ENCODE peak calls at places on chromosomes 7 and 10, in five cellular contexts. S is PC-3, T is pancreas, F is left ventricle myocardium inferior, P is hepatocyte. C is an unnamed sample.

GRCh38 chr7:27890205-27890849 is 150.4 kb downstream of the TAX1BP1 start:
- DNase-seq in S (no peak), T (no peak), F (no peak), P (no peak), C (no peak)

GRCh38 chr7:130486114-130486962 is 5.5 kb upstream of the MEST start:
- DNase-seq in S (peak), T (peak), F (peak), P (peak), C (peak)

GRCh38 chr10:37495415-37495814 is 362.0 kb downstream of the ZNF248 start:
- DNase-seq in S (peak), T (no peak), F (no peak), P (no peak), C (no peak)

GRCh38 chr10:131094406-131095108 is 217.0 kb downstream of the TCERG1L start:
- DNase-seq in S (peak), T (no peak), F (no peak), P (peak), C (no peak)

GRCh38 chr7:156069897-156070296 is 257.6 kb upstream of the SHH start:
- DNase-seq in S (no peak), T (no peak), F (no peak), P (no peak), C (no peak)

GRCh38 chr7:151117565-151117964 is 31.3 kb downstream of the AGAP3 start:
- DNase-seq in S (no peak), T (no peak), F (no peak), P (no peak), C (no peak)

GRCh38 chr7:90648834-90649233 is 52.7 kb downstream of the CDK14 start:
- DNase-seq in S (no peak), T (no peak), F (no peak), P (no peak), C (no peak)

GRCh38 chr7:17046666-17047065 is 164.9 kb upstream of the AGR3 start:
- DNase-seq in S (no peak), T (no peak), F (no peak), P (no peak), C (no peak)

GRCh38 chr10:33122014-33122788 is 164.2 kb upstream of the ITGB1 start:
- DNase-seq in S (peak), T (no peak), F (no peak), P (peak), C (no peak)

GRCh38 chr7:140397784-140398750 is at the start of gene SLC37A3:
- DNase-seq in S (peak), T (peak), F (peak), P (peak), C (no peak)

GRCh38 chr7:77427996-77428603 is 12.0 kb upstream of the GSAP start:
- DNase-seq in S (peak), T (no peak), F (no peak), P (no peak), C (no peak)

GRCh38 chr10:100519321-100520051 is at the start of gene SEC31B:
- DNase-seq in S (no peak), T (peak), F (peak), P (peak), C (no peak)

GRCh38 chr10:120514035-120514620 is 57.1 kb downstream of the PLPP4 start:
- DNase-seq in S (peak), T (no peak), F (no peak), P (peak), C (no peak)

GRCh38 chr10:115951242-115951641 is 321.8 kb downstream of the GFRA1 start:
- DNase-seq in S (no peak), T (no peak), F (no peak), P (no peak), C (no peak)

GRCh38 chr10:45383682-45384320 is 9.8 kb downstream of the ALOX5 start:
- DNase-seq in S (no peak), T (no peak), F (no peak), P (no peak), C (no peak)

GRCh38 chr10:109450702-109451101 is 472.6 kb downstream of the XPNPEP1 start:
- DNase-seq in S (no peak), T (no peak), F (no peak), P (no peak), C (no peak)

GRCh38 chr10:104323085-104323484 is 15.2 kb downstream of the ITPRIP start:
- DNase-seq in S (no peak), T (peak), F (no peak), P (no peak), C (no peak)

GRCh38 chr10:80894797-80895467 is 357.2 kb downstream of the SH2D4B start:
- DNase-seq in S (no peak), T (no peak), F (no peak), P (no peak), C (no peak)

GRCh38 chr10:113869789-113870188 is 15.3 kb downstream of the NHLRC2 start:
- DNase-seq in S (no peak), T (no peak), F (no peak), P (no peak), C (no peak)

GRCh38 chr7:112238852-112239610 is 32.5 kb downstream of the ZNF277 start:
- DNase-seq in S (peak), T (no peak), F (no peak), P (no peak), C (no peak)

GRCh38 chr10:29619273-29619672 is 15.5 kb downstream of the SVIL start:
- DNase-seq in S (peak), T (no peak), F (no peak), P (peak), C (no peak)

GRCh38 chr10:70584941-70585544 is 17.5 kb downstream of the PRF1 start:
- DNase-seq in S (no peak), T (no peak), F (no peak), P (peak), C (no peak)

GRCh38 chr7:5797716-5798115 is 16.3 kb upstream of the RNF216 start:
- DNase-seq in S (no peak), T (no peak), F (no peak), P (no peak), C (no peak)

GRCh38 chr10:122354391-122354790 is 20.1 kb upstream of the PLEKHA1 start:
- DNase-seq in S (no peak), T (no peak), F (no peak), P (no peak), C (no peak)

GRCh38 chr7:141788296-141788695 is 1.7 kb upstream of the TAS2R5 start:
- DNase-seq in S (no peak), T (no peak), F (no peak), P (no peak), C (no peak)

GRCh38 chr10:97861924-97862323 is 12.3 kb downstream of the GOLGA7B start:
- DNase-seq in S (no peak), T (no peak), F (no peak), P (no peak), C (no peak)

GRCh38 chr10:97659589-97659988 is 19.1 kb downstream of the PI4K2A start:
- DNase-seq in S (no peak), T (no peak), F (no peak), P (no peak), C (no peak)

GRCh38 chr10:11444148-11444516 is 167.3 kb downstream of the USP6NL start:
- DNase-seq in S (no peak), T (no peak), F (no peak), P (no peak), C (no peak)

GRCh38 chr7:101625076-101625914 is 3.8 kb downstream of the MYL10 start:
- DNase-seq in S (no peak), T (no peak), F (no peak), P (no peak), C (no peak)
- TF ChIP-seq CTCF in S (no peak), T (no peak), F (no peak), P (peak), C (no peak)

DNA sequence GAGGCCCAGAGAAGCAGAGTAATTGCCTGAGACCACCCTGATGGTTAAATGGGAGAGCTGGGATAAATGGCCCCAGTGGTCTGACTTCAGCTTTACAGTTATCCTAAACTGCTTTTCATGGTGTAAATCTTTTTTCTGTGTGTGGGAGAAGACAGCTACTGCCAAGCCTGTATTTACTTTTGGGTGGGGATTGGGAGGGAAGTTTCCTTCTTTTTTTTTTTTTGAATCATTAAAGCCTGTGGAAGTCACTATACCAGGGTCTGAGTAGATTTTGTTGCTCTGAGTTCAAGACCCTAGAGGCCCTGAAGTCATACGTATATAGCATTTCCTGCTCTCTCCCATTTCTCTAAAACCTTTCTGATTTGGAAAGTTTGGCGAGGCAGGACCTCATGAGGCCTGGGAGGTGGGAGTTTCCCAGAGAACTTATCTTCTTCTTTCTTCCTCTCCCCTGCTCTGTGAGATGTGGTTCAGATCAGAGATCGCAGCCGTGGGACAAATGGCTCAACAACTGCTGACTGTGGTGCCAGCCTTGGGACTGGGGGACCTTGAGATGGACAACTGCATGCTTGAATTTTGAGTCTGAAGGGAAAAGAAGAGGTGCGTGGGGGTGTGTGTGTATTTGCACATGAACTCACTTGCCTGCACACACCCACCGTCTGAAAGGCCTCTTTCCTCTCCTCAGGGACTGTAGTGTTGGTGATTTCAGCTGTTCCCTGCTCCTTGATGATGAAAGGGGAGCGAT is 18.1 kb downstream of the LRMDA start:
- DNase-seq in S (no peak), T (no peak), F (no peak), P (no peak), C (no peak)
- H3K27ac ChIP-seq in S (no peak), T (no peak), F (peak), P (no peak), C (no peak)

DNA sequence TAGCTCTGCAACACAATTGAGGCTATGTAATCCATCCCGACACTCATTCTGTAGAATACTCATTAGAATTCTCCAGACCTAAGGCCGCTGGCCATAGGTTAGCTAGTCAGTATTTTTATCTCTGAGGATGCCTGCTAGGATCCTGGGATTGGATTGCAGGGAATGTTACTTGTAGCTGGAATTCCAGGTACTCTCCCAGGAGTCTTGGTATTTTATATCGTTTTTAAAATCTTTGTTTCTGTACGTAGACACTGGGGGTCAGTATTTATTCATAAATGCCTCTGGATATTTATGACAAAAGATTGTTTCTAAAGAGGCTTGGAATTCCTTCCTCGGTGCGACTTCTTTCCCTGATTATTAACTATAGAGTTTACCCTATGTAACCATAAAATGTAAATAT is 40.1 kb downstream of the BPGM start:
- DNase-seq in S (peak), T (no peak), F (no peak), P (peak), C (no peak)
- TF ChIP-seq CTCF in S (peak), T (no peak), F (peak), P (peak), C (peak)

DNA sequence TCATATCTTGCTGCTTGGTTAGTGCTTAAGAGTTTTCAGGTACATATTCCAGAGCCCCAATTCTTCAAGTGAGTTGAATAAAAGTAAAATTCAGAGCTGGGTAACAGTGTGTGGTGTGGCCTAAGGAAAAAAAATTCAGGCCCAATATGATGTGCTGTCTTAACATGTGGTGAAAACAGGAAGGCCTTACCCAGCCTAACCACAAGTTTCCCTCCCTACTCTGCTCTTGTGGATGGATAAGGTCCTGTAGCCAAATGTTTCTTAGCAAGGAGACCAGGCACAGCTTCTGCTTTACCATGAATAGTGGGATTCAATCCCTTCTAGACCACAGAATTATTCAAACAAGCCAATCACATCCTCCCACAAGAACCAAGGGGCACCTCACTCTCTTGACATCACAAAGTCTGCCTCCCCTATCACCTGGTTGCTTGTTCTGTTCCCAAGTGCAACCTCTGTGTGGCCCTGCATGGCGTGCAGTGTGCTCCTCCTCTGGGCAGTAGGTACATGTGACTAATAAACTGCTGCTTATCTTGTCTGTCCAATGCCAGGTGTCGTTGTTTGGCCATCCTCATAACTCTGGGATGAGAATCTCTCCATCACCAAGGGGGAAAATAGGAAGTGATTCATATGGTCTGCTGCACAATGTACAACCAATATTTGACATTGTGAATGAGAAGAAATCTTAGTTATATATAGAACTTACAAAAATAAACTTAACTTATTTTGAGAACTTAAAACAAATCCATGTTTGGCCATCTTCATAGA is 135.4 kb downstream of the INHBA start:
- DNase-seq in S (peak), T (no peak), F (no peak), P (no peak), C (no peak)
- H3K27ac ChIP-seq in S (no peak), T (no peak), F (no peak), P (no peak), C (no peak)

GRCh38 chr10:78852447-78852846 is 216.3 kb upstream of the ZMIZ1 start:
- DNase-seq in S (no peak), T (no peak), F (no peak), P (no peak), C (no peak)

GRCh38 chr10:78850611-78851010 is 218.2 kb upstream of the ZMIZ1 start:
- DNase-seq in S (no peak), T (no peak), F (no peak), P (no peak), C (no peak)

GRCh38 chr10:78851652-78852051 is 217.1 kb upstream of the ZMIZ1 start:
- DNase-seq in S (no peak), T (no peak), F (no peak), P (peak), C (no peak)

GRCh38 chr10:78853864-78854263 is 214.9 kb upstream of the ZMIZ1 start:
- DNase-seq in S (no peak), T (no peak), F (no peak), P (no peak), C (no peak)

GRCh38 chr10:78852856-78853255 is 215.9 kb upstream of the ZMIZ1 start:
- DNase-seq in S (peak), T (no peak), F (no peak), P (no peak), C (no peak)
- TF ChIP-seq CTCF in S (peak), T (peak), F (peak), P (peak), C (no peak)

GRCh38 chr7:1043552-1044188 is 676 bp upstream of the GPR146 start:
- DNase-seq in S (peak), T (no peak), F (no peak), P (no peak), C (no peak)

GRCh38 chr7:1040790-1041189 is 3.6 kb upstream of the GPR146 start:
- DNase-seq in S (no peak), T (no peak), F (no peak), P (peak), C (no peak)

GRCh38 chr7:1042161-1042833 is 2.0 kb upstream of the GPR146 start:
- DNase-seq in S (no peak), T (no peak), F (no peak), P (no peak), C (no peak)

GRCh38 chr7:1044189-1045037 is at the start of gene GPR146:
- DNase-seq in S (peak), T (peak), F (peak), P (peak), C (peak)

DNA sequence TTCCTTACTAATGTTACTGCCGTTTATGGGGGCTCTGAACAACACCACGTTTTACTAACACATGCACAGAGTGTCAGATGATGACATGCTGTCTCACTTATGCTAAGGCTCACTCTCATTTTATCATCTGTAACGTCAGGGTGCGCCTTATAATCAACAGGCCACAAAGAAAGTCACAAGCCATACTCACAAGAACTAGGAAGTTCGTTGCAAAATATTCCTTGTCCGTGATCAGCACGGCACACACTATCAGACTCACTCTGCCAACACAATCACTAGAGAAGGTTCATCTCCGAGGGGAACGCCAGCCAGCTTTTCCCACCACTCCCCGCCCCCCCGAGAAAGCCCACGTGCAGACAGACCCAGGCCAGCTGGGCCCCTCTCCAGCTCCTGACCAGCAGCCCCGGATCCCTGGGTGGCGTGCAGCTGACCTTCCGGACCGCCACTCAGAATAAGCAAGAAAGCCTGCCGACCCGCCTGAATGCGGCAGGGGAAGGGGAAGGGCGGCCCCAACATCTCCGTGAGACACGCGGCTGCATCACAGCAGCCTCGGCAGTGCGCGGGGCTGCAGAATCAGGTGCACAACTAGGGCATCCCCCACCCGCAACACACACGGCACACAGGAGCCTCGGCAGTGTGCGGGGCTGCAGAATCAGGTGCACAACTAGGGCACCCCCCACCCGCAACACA is 2.7 kb upstream of the GPR146 start:
- DNase-seq in S (no peak), T (no peak), F (no peak), P (no peak), C (no peak)
- H3K27ac ChIP-seq in S (no peak), T (no peak), F (peak), P (no peak), C (no peak)

DNA sequence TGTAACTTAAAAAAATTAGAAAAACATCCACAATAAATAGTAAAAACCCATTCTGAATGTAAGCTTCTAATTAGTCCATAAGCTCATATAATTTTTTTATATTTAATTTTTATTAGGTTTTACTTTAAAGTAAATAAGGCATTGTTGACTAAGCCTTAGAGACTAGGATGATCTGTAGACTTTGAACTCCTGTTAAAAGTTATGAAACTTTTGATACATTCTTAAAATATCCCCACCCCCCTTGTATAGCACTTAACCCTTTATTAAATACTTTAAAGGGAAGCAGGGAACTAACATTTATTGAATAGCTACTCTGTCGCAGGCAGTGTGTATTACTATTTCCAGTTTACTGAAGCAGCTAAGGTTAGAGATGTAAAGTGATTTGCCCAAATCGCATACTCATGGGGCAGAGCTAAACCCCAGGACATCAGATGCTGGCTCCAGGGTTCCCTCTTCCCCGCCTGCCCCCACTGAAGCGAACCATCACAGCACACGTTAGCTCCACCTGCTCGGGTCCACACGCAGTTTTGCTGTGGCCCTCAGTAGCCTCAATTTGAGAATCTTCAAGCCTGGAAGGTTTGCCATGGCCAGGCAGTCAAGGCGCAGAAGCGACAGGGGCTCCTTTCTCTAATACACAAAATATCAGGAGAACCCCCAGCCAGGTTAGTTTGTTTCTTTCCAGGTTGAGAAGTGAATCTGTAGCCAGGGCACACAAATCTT is 762 bp downstream of the PON1 start:
- DNase-seq in S (no peak), T (no peak), F (no peak), P (no peak), C (no peak)
- TF ChIP-seq CTCF in S (no peak), T (no peak), F (no peak), P (no peak), C (no peak)

GRCh38 chr10:124744688-124745055 is 494 bp upstream of the FAM53B start:
- DNase-seq in S (peak), T (no peak), F (no peak), P (no peak), C (no peak)
- H3K27ac ChIP-seq in S (no peak), T (peak), F (peak), P (peak), C (peak)

GRCh38 chr7:85749715-85750453 is 563.0 kb upstream of the SEMA3D start:
- DNase-seq in S (no peak), T (no peak), F (no peak), P (no peak), C (no peak)
- TF ChIP-seq CTCF in S (no peak), T (no peak), F (no peak), P (no peak), C (no peak)

C was measured in Panc1.